ENCODE peak calls at places on chromosomes 7 and 10, in five cellular contexts. W, G, O, P and M are unnamed samples.

GRCh38 chr7:79789584-79790345 is 336.3 kb upstream of the MAGI2 start:
- DNase-seq in W (no peak), G (peak; percentile 16), O (no peak), P (no peak), M (no peak)

GRCh38 chr7:105790996-105791395 is 85.4 kb downstream of the ATXN7L1 start:
- DNase-seq in W (no peak), G (no peak), O (no peak), P (no peak), M (no peak)

GRCh38 chr7:94336009-94336408 is 58.7 kb upstream of the COL1A2 start:
- DNase-seq in W (no peak), G (no peak), O (no peak), P (no peak), M (no peak)

GRCh38 chr7:35519971-35520809 is 174.7 kb downstream of the HERPUD2 start:
- DNase-seq in W (peak; percentile 20), G (peak; percentile 76), O (peak; percentile 72), P (peak; percentile 71), M (peak; percentile 73)

GRCh38 chr10:13195016-13195415 is 33.7 kb downstream of the MCM10 start:
- DNase-seq in W (no peak), G (no peak), O (no peak), P (no peak), M (no peak)

GRCh38 chr10:35789996-35790395 is 147.9 kb upstream of the FZD8 start:
- DNase-seq in W (no peak), G (peak; percentile 55), O (no peak), P (no peak), M (no peak)

GRCh38 chr10:108598320-108598695 is 1325.0 kb downstream of the XPNPEP1 start:
- DNase-seq in W (no peak), G (no peak), O (no peak), P (no peak), M (no peak)

GRCh38 chr10:119634219-119634544 is 17.0 kb upstream of the BAG3 start:
- DNase-seq in W (no peak), G (no peak), O (no peak), P (peak; percentile 27), M (no peak)

GRCh38 chr7:40694041-40694809 is 559.4 kb downstream of the SUGCT start:
- DNase-seq in W (no peak), G (no peak), O (no peak), P (no peak), M (no peak)

GRCh38 chr7:12684186-12684585 is 3.2 kb upstream of the ARL4A start:
- DNase-seq in W (no peak), G (no peak), O (no peak), P (no peak), M (no peak)

GRCh38 chr7:155972651-155973349 is 160.5 kb upstream of the SHH start:
- DNase-seq in W (no peak), G (no peak), O (no peak), P (no peak), M (no peak)